ENCODE peak calls at places on chromosome X, in four cellular contexts. One of them, this sample, is unnamed.

GRCh38 chrX:42824541-42824940 is 46.6 kb upstream of the PPP1R2C start:
- DNase-seq in RWPE1: no peak
- DNase-seq in heart right ventricle: peak
- DNase-seq in naive thymus-derived CD4-positive, alpha-beta T cell: no peak
- DNase-seq in this sample: no peak

GRCh38 chrX:149462849-149463248 is 42.3 kb downstream of the IDS start:
- DNase-seq in heart right ventricle: peak
- DNase-seq in RWPE1: no peak
- DNase-seq in naive thymus-derived CD4-positive, alpha-beta T cell: no peak
- DNase-seq in this sample: no peak

GRCh38 chrX:16445166-16445752 is 204.7 kb upstream of the S100G start:
- DNase-seq in RWPE1: peak
- DNase-seq in heart right ventricle: no peak
- DNase-seq in naive thymus-derived CD4-positive, alpha-beta T cell: peak
- DNase-seq in this sample: no peak

GRCh38 chrX:141838016-141838415 is at the start of gene MAGEC3:
- DNase-seq in RWPE1: no peak
- DNase-seq in naive thymus-derived CD4-positive, alpha-beta T cell: no peak
- DNase-seq in heart right ventricle: no peak
- DNase-seq in this sample: no peak

GRCh38 chrX:50459615-50460014 is 11.0 kb downstream of the DGKK start:
- DNase-seq in RWPE1: no peak
- DNase-seq in naive thymus-derived CD4-positive, alpha-beta T cell: no peak
- DNase-seq in heart right ventricle: no peak
- DNase-seq in this sample: no peak

GRCh38 chrX:98956014-98956413 is 1454.1 kb downstream of the PCDH19 start:
- DNase-seq in RWPE1: no peak
- DNase-seq in naive thymus-derived CD4-positive, alpha-beta T cell: no peak
- DNase-seq in heart right ventricle: no peak
- DNase-seq in this sample: no peak

GRCh38 chrX:1137531-1137930 is 74.9 kb downstream of the CRLF2 start:
- DNase-seq in heart right ventricle: no peak
- DNase-seq in naive thymus-derived CD4-positive, alpha-beta T cell: no peak
- DNase-seq in RWPE1: no peak
- DNase-seq in this sample: no peak

GRCh38 chrX:129622757-129623301 is 31.9 kb downstream of the APLN start:
- DNase-seq in naive thymus-derived CD4-positive, alpha-beta T cell: no peak
- DNase-seq in RWPE1: no peak
- DNase-seq in heart right ventricle: no peak
- DNase-seq in this sample: no peak

GRCh38 chrX:72269671-72270251 is 7.3 kb downstream of the RPS4X start:
- DNase-seq in heart right ventricle: peak
- DNase-seq in naive thymus-derived CD4-positive, alpha-beta T cell: no peak
- DNase-seq in RWPE1: no peak
- DNase-seq in this sample: no peak

GRCh38 chrX:104420907-104421306 is 145.1 kb upstream of the IL1RAPL2 start:
- DNase-seq in naive thymus-derived CD4-positive, alpha-beta T cell: no peak
- DNase-seq in RWPE1: no peak
- DNase-seq in heart right ventricle: no peak
- DNase-seq in this sample: no peak

GRCh38 chrX:109839694-109840358 is 106.8 kb upstream of the ACSL4 start:
- DNase-seq in heart right ventricle: no peak
- DNase-seq in RWPE1: no peak
- DNase-seq in naive thymus-derived CD4-positive, alpha-beta T cell: no peak
- DNase-seq in this sample: no peak

GRCh38 chrX:74325130-74326059 is 21.4 kb downstream of the ZCCHC13 start:
- DNase-seq in heart right ventricle: no peak
- DNase-seq in RWPE1: no peak
- DNase-seq in naive thymus-derived CD4-positive, alpha-beta T cell: no peak
- DNase-seq in this sample: no peak

GRCh38 chrX:37380920-37381319 is 31.8 kb downstream of the PRRG1 start:
- DNase-seq in heart right ventricle: peak
- DNase-seq in RWPE1: peak
- DNase-seq in naive thymus-derived CD4-positive, alpha-beta T cell: no peak
- DNase-seq in this sample: no peak

DNA sequence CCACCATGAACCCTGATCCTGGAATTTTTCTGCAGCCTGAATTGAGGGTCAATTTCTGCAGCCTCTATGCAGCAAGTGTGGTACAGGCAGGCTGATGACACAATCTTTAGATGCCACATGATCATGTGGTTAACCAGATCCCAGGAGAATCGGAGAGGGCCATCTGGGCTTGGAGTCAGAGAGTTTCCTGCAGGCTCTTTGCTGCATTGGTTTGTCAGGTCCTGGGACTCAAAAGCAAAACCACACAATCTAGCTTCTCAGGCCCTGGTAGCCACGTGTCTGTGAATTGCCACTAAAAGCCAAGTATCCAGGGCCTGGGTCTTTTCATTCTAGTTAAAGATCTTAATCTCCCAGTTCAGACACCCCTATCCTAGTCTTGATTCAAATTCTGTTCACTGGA is 464.5 kb downstream of the BCOR start:
- DNase-seq in heart right ventricle: no peak
- DNase-seq in naive thymus-derived CD4-positive, alpha-beta T cell: no peak
- DNase-seq in RWPE1: no peak
- DNase-seq in this sample: no peak
- H3K27ac ChIP-seq in heart right ventricle: no peak
- H3K27ac ChIP-seq in naive thymus-derived CD4-positive, alpha-beta T cell: no peak
- H3K27ac ChIP-seq in RWPE1: no peak
- H3K27ac ChIP-seq in this sample: no peak

GRCh38 chrX:69607616-69608015 is 8.3 kb upstream of the EDA start:
- DNase-seq in naive thymus-derived CD4-positive, alpha-beta T cell: no peak
- DNase-seq in RWPE1: no peak
- DNase-seq in heart right ventricle: no peak
- DNase-seq in this sample: no peak

GRCh38 chrX:69605521-69605920 is 10.4 kb upstream of the EDA start:
- DNase-seq in naive thymus-derived CD4-positive, alpha-beta T cell: no peak
- DNase-seq in RWPE1: no peak
- DNase-seq in heart right ventricle: no peak
- DNase-seq in this sample: no peak

GRCh38 chrX:69600182-69600581 is 15.7 kb upstream of the EDA start:
- DNase-seq in naive thymus-derived CD4-positive, alpha-beta T cell: no peak
- DNase-seq in heart right ventricle: no peak
- DNase-seq in RWPE1: no peak
- DNase-seq in this sample: no peak

GRCh38 chrX:69603566-69604194 is 12.2 kb upstream of the EDA start:
- DNase-seq in naive thymus-derived CD4-positive, alpha-beta T cell: no peak
- DNase-seq in heart right ventricle: no peak
- DNase-seq in RWPE1: no peak
- DNase-seq in this sample: no peak
- H3K27ac ChIP-seq in naive thymus-derived CD4-positive, alpha-beta T cell: no peak
- H3K27ac ChIP-seq in heart right ventricle: no peak
- H3K27ac ChIP-seq in RWPE1: no peak
- H3K27ac ChIP-seq in this sample: no peak

DNA sequence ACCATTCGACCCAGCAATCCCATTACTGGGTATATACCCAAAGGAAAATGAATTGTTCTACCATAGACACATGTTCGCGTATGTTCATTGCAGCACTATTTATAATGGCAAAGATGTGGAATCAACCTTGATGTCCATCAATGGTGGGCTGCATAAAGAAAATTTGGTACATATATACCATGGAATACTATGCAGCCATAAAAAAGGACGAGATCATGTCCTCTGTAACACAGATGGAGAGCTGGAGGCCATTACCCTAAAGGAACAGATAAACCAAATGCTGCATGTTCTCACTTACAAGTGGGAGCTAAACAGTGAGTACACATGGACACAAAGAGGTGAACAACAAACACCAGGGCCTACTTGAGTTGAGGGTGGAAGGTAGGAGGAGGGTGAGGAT is 45.1 kb downstream of the SCML2 start:
- DNase-seq in RWPE1: no peak
- DNase-seq in naive thymus-derived CD4-positive, alpha-beta T cell: no peak
- DNase-seq in heart right ventricle: no peak
- DNase-seq in this sample: no peak
- H3K27ac ChIP-seq in RWPE1: no peak
- H3K27ac ChIP-seq in naive thymus-derived CD4-positive, alpha-beta T cell: no peak
- H3K27ac ChIP-seq in heart right ventricle: no peak
- H3K27ac ChIP-seq in this sample: no peak

DNA sequence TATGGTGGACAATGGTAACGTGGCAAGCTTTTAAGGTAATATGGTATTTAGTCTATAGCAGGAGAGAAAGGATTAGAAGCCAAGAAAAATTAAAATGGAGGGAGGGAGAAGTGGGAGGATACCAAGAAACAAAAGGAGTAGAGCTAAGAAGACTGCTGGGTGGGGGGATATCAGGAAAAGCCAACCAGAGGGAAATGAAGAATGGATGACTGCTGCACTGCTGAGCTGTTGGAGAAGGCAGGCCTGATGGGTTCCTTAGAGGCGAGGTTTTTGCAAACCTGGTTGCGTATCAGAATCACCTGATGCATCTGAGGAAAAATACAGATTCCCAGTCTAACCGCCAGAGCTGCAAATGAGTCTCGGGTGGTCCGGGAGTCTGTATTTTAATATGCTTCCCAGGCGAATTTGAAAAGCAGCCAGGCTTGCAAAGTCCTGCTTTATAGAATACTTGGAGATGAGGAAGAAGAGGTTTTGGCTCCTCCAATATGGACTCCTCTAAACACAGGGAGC is 1.5 kb downstream of the PGRMC1 start:
- DNase-seq in naive thymus-derived CD4-positive, alpha-beta T cell: no peak
- DNase-seq in heart right ventricle: no peak
- DNase-seq in RWPE1: no peak
- DNase-seq in this sample: no peak
- H3K27ac ChIP-seq in naive thymus-derived CD4-positive, alpha-beta T cell: no peak
- H3K27ac ChIP-seq in heart right ventricle: no peak
- H3K27ac ChIP-seq in RWPE1: peak
- H3K27ac ChIP-seq in this sample: peak

DNA sequence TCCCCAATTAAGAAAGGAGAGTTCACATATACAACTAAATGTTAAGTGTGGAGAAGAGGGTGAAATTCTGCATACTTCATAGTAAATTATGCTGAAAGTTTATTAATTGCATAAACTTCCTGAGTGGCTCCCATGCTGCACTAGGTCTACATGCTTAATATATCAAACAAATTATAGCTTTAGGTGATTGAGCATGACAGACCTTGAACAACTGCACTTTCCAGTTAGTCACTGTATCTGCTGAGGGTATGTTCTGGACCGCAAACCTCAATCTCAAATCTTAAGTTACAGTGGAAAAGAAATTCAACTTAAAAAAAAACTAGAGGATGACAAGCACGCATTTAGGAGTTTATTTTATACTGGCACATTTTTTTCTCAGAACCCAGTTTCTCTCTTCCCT is 10.0 kb upstream of the FAM120C start:
- DNase-seq in heart right ventricle: no peak
- DNase-seq in naive thymus-derived CD4-positive, alpha-beta T cell: no peak
- DNase-seq in RWPE1: no peak
- DNase-seq in this sample: no peak
- H3K27ac ChIP-seq in heart right ventricle: no peak
- H3K27ac ChIP-seq in naive thymus-derived CD4-positive, alpha-beta T cell: no peak
- H3K27ac ChIP-seq in RWPE1: no peak
- H3K27ac ChIP-seq in this sample: no peak

This sample was measured in substantia nigra.